ENCODE peak calls at places on chromosomes 5 and 9, in four cellular contexts. One of them, this sample, is unnamed.

GRCh38 chr9:96394832-96395496 is 11.5 kb upstream of the SLC35D2 start:
- DNase-seq in MM.1S: no peak
- DNase-seq in HCT116: no peak
- DNase-seq in GM23248: no peak
- DNase-seq in this sample: no peak

GRCh38 chr5:127515693-127516440 is 1.6 kb upstream of the PRRC1 start:
- DNase-seq in MM.1S: no peak
- DNase-seq in HCT116: no peak
- DNase-seq in GM23248: peak
- DNase-seq in this sample: no peak

GRCh38 chr5:143820451-143820850 is 8.5 kb downstream of the HMHB1 start:
- DNase-seq in MM.1S: no peak
- DNase-seq in HCT116: no peak
- DNase-seq in GM23248: peak
- DNase-seq in this sample: no peak

GRCh38 chr5:111530298-111530740 is 18.0 kb upstream of the STARD4 start:
- DNase-seq in MM.1S: no peak
- DNase-seq in HCT116: peak
- DNase-seq in GM23248: peak
- DNase-seq in this sample: peak

GRCh38 chr5:135471726-135472125 is 19.6 kb upstream of the TIFAB start:
- DNase-seq in MM.1S: no peak
- DNase-seq in HCT116: no peak
- DNase-seq in GM23248: no peak
- DNase-seq in this sample: no peak

GRCh38 chr5:63050916-63051315 is 472.3 kb downstream of the LRRC70 start:
- DNase-seq in MM.1S: no peak
- DNase-seq in HCT116: no peak
- DNase-seq in GM23248: no peak
- DNase-seq in this sample: peak

GRCh38 chr5:14250094-14250777 is 107.1 kb downstream of the TRIO start:
- DNase-seq in MM.1S: no peak
- DNase-seq in HCT116: no peak
- DNase-seq in GM23248: peak
- DNase-seq in this sample: peak

GRCh38 chr9:124475868-124476690 is 25.8 kb downstream of the ADGRD2 start:
- DNase-seq in MM.1S: no peak
- DNase-seq in HCT116: no peak
- DNase-seq in GM23248: no peak
- DNase-seq in this sample: no peak

GRCh38 chr5:99059685-99060084 is 130.9 kb upstream of the CHD1 start:
- DNase-seq in MM.1S: peak
- DNase-seq in HCT116: no peak
- DNase-seq in GM23248: no peak
- DNase-seq in this sample: no peak

GRCh38 chr5:149114403-149115312 is 26.6 kb upstream of the ABLIM3 start:
- DNase-seq in MM.1S: peak
- DNase-seq in HCT116: peak
- DNase-seq in GM23248: peak
- DNase-seq in this sample: peak

GRCh38 chr5:177393206-177393765 is 7.2 kb downstream of the PFN3 start:
- DNase-seq in MM.1S: no peak
- DNase-seq in HCT116: no peak
- DNase-seq in GM23248: no peak
- DNase-seq in this sample: no peak

GRCh38 chr9:127523312-127523851 is 72.1 kb downstream of the LRSAM1 start:
- DNase-seq in MM.1S: no peak
- DNase-seq in HCT116: peak
- DNase-seq in GM23248: peak
- DNase-seq in this sample: no peak

GRCh38 chr9:81833563-81834345 is 94.5 kb upstream of the SPATA31D4 start:
- DNase-seq in MM.1S: no peak
- DNase-seq in HCT116: no peak
- DNase-seq in GM23248: peak
- DNase-seq in this sample: no peak

GRCh38 chr5:21688655-21689054 is 1164.5 kb downstream of the CDH12 start:
- DNase-seq in MM.1S: no peak
- DNase-seq in HCT116: no peak
- DNase-seq in GM23248: peak
- DNase-seq in this sample: no peak

GRCh38 chr5:32308951-32309350 is 3.8 kb downstream of the MTMR12 start:
- DNase-seq in MM.1S: no peak
- DNase-seq in HCT116: no peak
- DNase-seq in GM23248: no peak
- DNase-seq in this sample: no peak

GRCh38 chr9:137685035-137685885 is 66.5 kb downstream of the EHMT1 start:
- DNase-seq in MM.1S: no peak
- DNase-seq in HCT116: no peak
- DNase-seq in GM23248: peak
- DNase-seq in this sample: no peak

GRCh38 chr5:120463991-120464626 is at the start of gene PRR16:
- DNase-seq in MM.1S: peak
- DNase-seq in HCT116: no peak
- DNase-seq in GM23248: peak
- DNase-seq in this sample: peak

GRCh38 chr5:9787813-9788600 is 157.9 kb upstream of the TAS2R1 start:
- DNase-seq in MM.1S: no peak
- DNase-seq in HCT116: no peak
- DNase-seq in GM23248: no peak
- DNase-seq in this sample: no peak

GRCh38 chr9:88418715-88419540 is 30.7 kb downstream of the SPIN1 start:
- DNase-seq in MM.1S: no peak
- DNase-seq in HCT116: no peak
- DNase-seq in GM23248: peak
- DNase-seq in this sample: peak

GRCh38 chr9:108416321-108416720 is 439.5 kb downstream of the ACTL7B start:
- DNase-seq in MM.1S: no peak
- DNase-seq in HCT116: peak
- DNase-seq in GM23248: no peak
- DNase-seq in this sample: peak

GRCh38 chr9:128115187-128116103 is 12.1 kb downstream of the PTGES2 start:
- DNase-seq in MM.1S: no peak
- DNase-seq in HCT116: no peak
- DNase-seq in GM23248: no peak
- DNase-seq in this sample: peak

GRCh38 chr5:109961755-109962154 is 272.0 kb downstream of the MAN2A1 start:
- DNase-seq in MM.1S: no peak
- DNase-seq in HCT116: no peak
- DNase-seq in GM23248: no peak
- DNase-seq in this sample: no peak

GRCh38 chr9:77857513-77858298 is 173.9 kb downstream of the GNAQ start:
- DNase-seq in MM.1S: no peak
- DNase-seq in HCT116: no peak
- DNase-seq in GM23248: no peak
- DNase-seq in this sample: no peak

GRCh38 chr9:110446171-110446570 is 108.5 kb upstream of the TXNDC8 start:
- DNase-seq in MM.1S: no peak
- DNase-seq in HCT116: no peak
- DNase-seq in GM23248: peak
- DNase-seq in this sample: no peak

GRCh38 chr9:133478851-133479711 is at the start of gene SLC2A6:
- DNase-seq in MM.1S: peak
- DNase-seq in HCT116: no peak
- DNase-seq in GM23248: peak
- DNase-seq in this sample: peak

GRCh38 chr5:78927657-78928282 is 57.3 kb downstream of the ARSB start:
- DNase-seq in MM.1S: no peak
- DNase-seq in HCT116: peak
- DNase-seq in GM23248: peak
- DNase-seq in this sample: peak

GRCh38 chr5:79229357-79230174 is 6.4 kb upstream of the JMY start:
- DNase-seq in MM.1S: peak
- DNase-seq in HCT116: no peak
- DNase-seq in GM23248: peak
- DNase-seq in this sample: no peak

GRCh38 chr5:151005187-151005974 is 15.0 kb upstream of the GPX3 start:
- DNase-seq in MM.1S: no peak
- DNase-seq in HCT116: peak
- DNase-seq in GM23248: no peak
- DNase-seq in this sample: no peak

GRCh38 chr5:157485340-157485739 is 25.3 kb downstream of the NIPAL4 start:
- DNase-seq in MM.1S: no peak
- DNase-seq in HCT116: no peak
- DNase-seq in GM23248: no peak
- DNase-seq in this sample: no peak

GRCh38 chr9:76688471-76689238 is 75.6 kb upstream of the PCA3 start:
- DNase-seq in MM.1S: no peak
- DNase-seq in HCT116: no peak
- DNase-seq in GM23248: peak
- DNase-seq in this sample: peak

GRCh38 chr9:88387035-88387732 is 1.1 kb upstream of the SPIN1 start:
- DNase-seq in MM.1S: peak
- DNase-seq in HCT116: peak
- DNase-seq in GM23248: peak
- DNase-seq in this sample: peak

GRCh38 chr9:126420643-126421564 is 94.3 kb downstream of the MVB12B start:
- DNase-seq in MM.1S: no peak
- DNase-seq in HCT116: peak
- DNase-seq in GM23248: peak
- DNase-seq in this sample: no peak

GRCh38 chr5:1006656-1007071 is 1.9 kb upstream of the NKD2 start:
- DNase-seq in MM.1S: peak
- DNase-seq in HCT116: no peak
- DNase-seq in GM23248: no peak
- DNase-seq in this sample: no peak

GRCh38 chr9:130268521-130269131 is 3.1 kb downstream of the HMCN2 start:
- DNase-seq in MM.1S: no peak
- DNase-seq in HCT116: no peak
- DNase-seq in GM23248: no peak
- DNase-seq in this sample: no peak

GRCh38 chr5:40781843-40782409 is 16.2 kb downstream of the PRKAA1 start:
- DNase-seq in MM.1S: no peak
- DNase-seq in HCT116: no peak
- DNase-seq in GM23248: peak
- DNase-seq in this sample: no peak

GRCh38 chr5:10702040-10702629 is 58.9 kb downstream of the DAP start:
- DNase-seq in MM.1S: no peak
- DNase-seq in HCT116: peak
- DNase-seq in GM23248: peak
- DNase-seq in this sample: peak

GRCh38 chr5:67395790-67396418 is 199.3 kb upstream of the CD180 start:
- DNase-seq in MM.1S: no peak
- DNase-seq in HCT116: no peak
- DNase-seq in GM23248: no peak
- DNase-seq in this sample: no peak

GRCh38 chr5:57780959-57781325 is 298.3 kb upstream of the ACTBL2 start:
- DNase-seq in MM.1S: no peak
- DNase-seq in HCT116: no peak
- DNase-seq in GM23248: no peak
- DNase-seq in this sample: no peak

GRCh38 chr5:57780306-57780958 is 297.8 kb upstream of the ACTBL2 start:
- DNase-seq in MM.1S: no peak
- DNase-seq in HCT116: no peak
- DNase-seq in GM23248: no peak
- DNase-seq in this sample: no peak

GRCh38 chr5:57784106-57784505 is 301.5 kb upstream of the ACTBL2 start:
- DNase-seq in MM.1S: no peak
- DNase-seq in HCT116: no peak
- DNase-seq in GM23248: peak
- DNase-seq in this sample: no peak

GRCh38 chr5:57785946-57786345 is 303.3 kb upstream of the ACTBL2 start:
- DNase-seq in MM.1S: no peak
- DNase-seq in HCT116: no peak
- DNase-seq in GM23248: no peak
- DNase-seq in this sample: no peak

DNA sequence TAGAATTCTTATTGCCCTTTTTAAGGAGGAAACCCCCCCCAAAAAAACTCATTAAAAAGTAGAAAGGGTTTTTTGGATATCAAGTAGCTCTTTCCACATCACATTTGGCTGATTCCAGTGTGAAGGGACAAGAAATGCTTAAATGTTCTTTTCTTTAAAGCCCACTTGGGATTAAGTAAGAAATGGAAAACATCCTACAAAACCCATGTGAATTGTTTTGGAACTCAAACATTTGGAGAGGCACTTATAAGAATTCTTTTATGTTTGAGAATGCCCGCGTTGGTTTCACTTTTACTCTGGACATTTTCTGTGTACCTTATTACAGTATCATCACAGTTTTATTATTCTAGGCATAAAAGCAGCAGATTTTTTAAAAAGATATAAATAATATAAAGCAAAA is 301.1 kb upstream of the ACTBL2 start:
- DNase-seq in MM.1S: no peak
- DNase-seq in HCT116: no peak
- DNase-seq in GM23248: peak
- DNase-seq in this sample: no peak
- H2AFZ ChIP-seq in MM.1S: no peak
- H2AFZ ChIP-seq in HCT116: peak
- H2AFZ ChIP-seq in GM23248: peak
- H2AFZ ChIP-seq in this sample: no peak

GRCh38 chr5:77864997-77865396 is 88.9 kb upstream of the TBCA start:
- DNase-seq in MM.1S: no peak
- DNase-seq in HCT116: no peak
- DNase-seq in GM23248: no peak
- DNase-seq in this sample: no peak

GRCh38 chr5:77869115-77869798 is 93.1 kb upstream of the TBCA start:
- DNase-seq in MM.1S: no peak
- DNase-seq in HCT116: no peak
- DNase-seq in GM23248: no peak
- DNase-seq in this sample: no peak

GRCh38 chr5:77866198-77866597 is 90.1 kb upstream of the TBCA start:
- DNase-seq in MM.1S: no peak
- DNase-seq in HCT116: no peak
- DNase-seq in GM23248: no peak
- DNase-seq in this sample: no peak

GRCh38 chr5:77867194-77867691 is 91.1 kb upstream of the TBCA start:
- DNase-seq in MM.1S: no peak
- DNase-seq in HCT116: no peak
- DNase-seq in GM23248: peak
- DNase-seq in this sample: no peak

GRCh38 chr5:77867914-77868313 is 91.8 kb upstream of the TBCA start:
- DNase-seq in MM.1S: no peak
- DNase-seq in HCT116: no peak
- DNase-seq in GM23248: no peak
- DNase-seq in this sample: no peak
- H2AFZ ChIP-seq in MM.1S: no peak
- H2AFZ ChIP-seq in HCT116: peak
- H2AFZ ChIP-seq in GM23248: peak
- H2AFZ ChIP-seq in this sample: no peak

GRCh38 chr5:58459860-58460726 is at the start of gene PLK2:
- DNase-seq in MM.1S: peak
- DNase-seq in HCT116: peak
- DNase-seq in GM23248: peak
- DNase-seq in this sample: peak
- H2AFZ ChIP-seq in MM.1S: peak
- H2AFZ ChIP-seq in HCT116: peak
- H2AFZ ChIP-seq in GM23248: peak
- H2AFZ ChIP-seq in this sample: peak

GRCh38 chr5:4250254-4250653 is 654.6 kb downstream of the IRX1 start:
- DNase-seq in MM.1S: no peak
- DNase-seq in HCT116: no peak
- DNase-seq in GM23248: no peak
- DNase-seq in this sample: no peak
- H2AFZ ChIP-seq in MM.1S: no peak
- H2AFZ ChIP-seq in HCT116: no peak
- H2AFZ ChIP-seq in GM23248: no peak
- H2AFZ ChIP-seq in this sample: no peak

This sample was measured in hepatocyte.